ENCODE peak calls at places on chromosome 14, in seven cellular contexts. One of them, this sample, is unnamed.

GRCh38 chr14:51097287-51097686 is 2.4 kb upstream of the TRIM9 start:
- DNase-seq in fibroblast of villous mesenchyme: no peak
- DNase-seq in H9: no peak
- DNase-seq in endothelial cell: no peak
- DNase-seq in GM12865: no peak
- DNase-seq in T-helper 1 cell: no peak
- DNase-seq in natural killer cell treated with Interleukin-12 subunit alpha and Interleukin-12 subunit beta and Interleukin-15 and Interleukin-18, amount 100 ng/mL, for 72 hours: no peak
- DNase-seq in this sample: no peak

GRCh38 chr14:94748667-94749347 is 21.1 kb downstream of the GSC start:
- DNase-seq in fibroblast of villous mesenchyme: no peak
- DNase-seq in H9: peak
- DNase-seq in endothelial cell: peak
- DNase-seq in GM12865: peak
- DNase-seq in T-helper 1 cell: no peak
- DNase-seq in natural killer cell treated with Interleukin-12 subunit alpha and Interleukin-12 subunit beta and Interleukin-15 and Interleukin-18, amount 100 ng/mL, for 72 hours: no peak
- DNase-seq in this sample: no peak

GRCh38 chr14:105876158-105876557 is 349.8 kb downstream of the TMEM121 start:
- DNase-seq in fibroblast of villous mesenchyme: no peak
- DNase-seq in H9: no peak
- DNase-seq in endothelial cell: no peak
- DNase-seq in GM12865: no peak
- DNase-seq in T-helper 1 cell: no peak
- DNase-seq in natural killer cell treated with Interleukin-12 subunit alpha and Interleukin-12 subunit beta and Interleukin-15 and Interleukin-18, amount 100 ng/mL, for 72 hours: no peak
- DNase-seq in this sample: no peak

GRCh38 chr14:101823081-101823480 is 61.6 kb downstream of the PPP2R5C start:
- DNase-seq in fibroblast of villous mesenchyme: peak
- DNase-seq in H9: no peak
- DNase-seq in endothelial cell: no peak
- DNase-seq in GM12865: peak
- DNase-seq in T-helper 1 cell: no peak
- DNase-seq in natural killer cell treated with Interleukin-12 subunit alpha and Interleukin-12 subunit beta and Interleukin-15 and Interleukin-18, amount 100 ng/mL, for 72 hours: no peak
- DNase-seq in this sample: no peak

GRCh38 chr14:51507556-51508511 is 143.9 kb upstream of the FRMD6 start:
- DNase-seq in fibroblast of villous mesenchyme: peak
- DNase-seq in H9: no peak
- DNase-seq in endothelial cell: no peak
- DNase-seq in GM12865: no peak
- DNase-seq in T-helper 1 cell: no peak
- DNase-seq in natural killer cell treated with Interleukin-12 subunit alpha and Interleukin-12 subunit beta and Interleukin-15 and Interleukin-18, amount 100 ng/mL, for 72 hours: no peak
- DNase-seq in this sample: no peak

GRCh38 chr14:101965145-101965531 is 765 bp downstream of the DYNC1H1 start:
- DNase-seq in fibroblast of villous mesenchyme: peak
- DNase-seq in H9: peak
- DNase-seq in endothelial cell: peak
- DNase-seq in GM12865: peak
- DNase-seq in T-helper 1 cell: peak
- DNase-seq in natural killer cell treated with Interleukin-12 subunit alpha and Interleukin-12 subunit beta and Interleukin-15 and Interleukin-18, amount 100 ng/mL, for 72 hours: peak
- DNase-seq in this sample: no peak

GRCh38 chr14:61188196-61188595 is 92.9 kb downstream of the TMEM30B start:
- DNase-seq in fibroblast of villous mesenchyme: no peak
- DNase-seq in H9: peak
- DNase-seq in endothelial cell: no peak
- DNase-seq in GM12865: peak
- DNase-seq in T-helper 1 cell: no peak
- DNase-seq in natural killer cell treated with Interleukin-12 subunit alpha and Interleukin-12 subunit beta and Interleukin-15 and Interleukin-18, amount 100 ng/mL, for 72 hours: no peak
- DNase-seq in this sample: no peak

GRCh38 chr14:103310576-103311095 is 23.4 kb upstream of the EIF5 start:
- DNase-seq in fibroblast of villous mesenchyme: no peak
- DNase-seq in H9: no peak
- DNase-seq in endothelial cell: no peak
- DNase-seq in GM12865: no peak
- DNase-seq in T-helper 1 cell: no peak
- DNase-seq in natural killer cell treated with Interleukin-12 subunit alpha and Interleukin-12 subunit beta and Interleukin-15 and Interleukin-18, amount 100 ng/mL, for 72 hours: peak
- DNase-seq in this sample: peak

GRCh38 chr14:35158951-35159653 is 36.8 kb downstream of the PRORP start:
- DNase-seq in fibroblast of villous mesenchyme: peak
- DNase-seq in H9: no peak
- DNase-seq in endothelial cell: no peak
- DNase-seq in GM12865: no peak
- DNase-seq in T-helper 1 cell: no peak
- DNase-seq in natural killer cell treated with Interleukin-12 subunit alpha and Interleukin-12 subunit beta and Interleukin-15 and Interleukin-18, amount 100 ng/mL, for 72 hours: no peak
- DNase-seq in this sample: no peak

GRCh38 chr14:102249041-102249440 is 55.9 kb downstream of the MOK start:
- DNase-seq in fibroblast of villous mesenchyme: peak
- DNase-seq in H9: no peak
- DNase-seq in endothelial cell: no peak
- DNase-seq in GM12865: no peak
- DNase-seq in T-helper 1 cell: no peak
- DNase-seq in natural killer cell treated with Interleukin-12 subunit alpha and Interleukin-12 subunit beta and Interleukin-15 and Interleukin-18, amount 100 ng/mL, for 72 hours: no peak
- DNase-seq in this sample: no peak

GRCh38 chr14:21093769-21094681 is 4.4 kb downstream of the ZNF219 start:
- DNase-seq in fibroblast of villous mesenchyme: no peak
- DNase-seq in H9: peak
- DNase-seq in endothelial cell: no peak
- DNase-seq in GM12865: no peak
- DNase-seq in T-helper 1 cell: no peak
- DNase-seq in natural killer cell treated with Interleukin-12 subunit alpha and Interleukin-12 subunit beta and Interleukin-15 and Interleukin-18, amount 100 ng/mL, for 72 hours: no peak
- DNase-seq in this sample: no peak

GRCh38 chr14:65269732-65270131 is 142.8 kb upstream of the FUT8 start:
- DNase-seq in fibroblast of villous mesenchyme: no peak
- DNase-seq in H9: no peak
- DNase-seq in endothelial cell: no peak
- DNase-seq in GM12865: no peak
- DNase-seq in T-helper 1 cell: no peak
- DNase-seq in natural killer cell treated with Interleukin-12 subunit alpha and Interleukin-12 subunit beta and Interleukin-15 and Interleukin-18, amount 100 ng/mL, for 72 hours: no peak
- DNase-seq in this sample: no peak

GRCh38 chr14:52131640-52132320 is 62.9 kb upstream of the NID2 start:
- DNase-seq in fibroblast of villous mesenchyme: peak
- DNase-seq in H9: peak
- DNase-seq in endothelial cell: peak
- DNase-seq in GM12865: peak
- DNase-seq in T-helper 1 cell: no peak
- DNase-seq in natural killer cell treated with Interleukin-12 subunit alpha and Interleukin-12 subunit beta and Interleukin-15 and Interleukin-18, amount 100 ng/mL, for 72 hours: peak
- DNase-seq in this sample: peak

GRCh38 chr14:104979758-104980591 is 1.8 kb upstream of the AHNAK2 start:
- DNase-seq in fibroblast of villous mesenchyme: no peak
- DNase-seq in H9: peak
- DNase-seq in endothelial cell: no peak
- DNase-seq in GM12865: no peak
- DNase-seq in T-helper 1 cell: no peak
- DNase-seq in natural killer cell treated with Interleukin-12 subunit alpha and Interleukin-12 subunit beta and Interleukin-15 and Interleukin-18, amount 100 ng/mL, for 72 hours: peak
- DNase-seq in this sample: no peak

GRCh38 chr14:23567186-23568020 is at the start of gene AP1G2:
- DNase-seq in fibroblast of villous mesenchyme: peak
- DNase-seq in H9: peak
- DNase-seq in endothelial cell: peak
- DNase-seq in GM12865: peak
- DNase-seq in T-helper 1 cell: peak
- DNase-seq in natural killer cell treated with Interleukin-12 subunit alpha and Interleukin-12 subunit beta and Interleukin-15 and Interleukin-18, amount 100 ng/mL, for 72 hours: peak
- DNase-seq in this sample: peak

GRCh38 chr14:33477752-33478151 is 473.1 kb downstream of the EGLN3 start:
- DNase-seq in fibroblast of villous mesenchyme: no peak
- DNase-seq in H9: no peak
- DNase-seq in endothelial cell: no peak
- DNase-seq in GM12865: no peak
- DNase-seq in T-helper 1 cell: no peak
- DNase-seq in natural killer cell treated with Interleukin-12 subunit alpha and Interleukin-12 subunit beta and Interleukin-15 and Interleukin-18, amount 100 ng/mL, for 72 hours: no peak
- DNase-seq in this sample: no peak

GRCh38 chr14:35234007-35234406 is 58.2 kb upstream of the PSMA6 start:
- DNase-seq in fibroblast of villous mesenchyme: peak
- DNase-seq in H9: no peak
- DNase-seq in endothelial cell: no peak
- DNase-seq in GM12865: no peak
- DNase-seq in T-helper 1 cell: no peak
- DNase-seq in natural killer cell treated with Interleukin-12 subunit alpha and Interleukin-12 subunit beta and Interleukin-15 and Interleukin-18, amount 100 ng/mL, for 72 hours: no peak
- DNase-seq in this sample: no peak

GRCh38 chr14:59116984-59117415 is 71.5 kb upstream of the DAAM1 start:
- DNase-seq in fibroblast of villous mesenchyme: peak
- DNase-seq in H9: no peak
- DNase-seq in endothelial cell: no peak
- DNase-seq in GM12865: peak
- DNase-seq in T-helper 1 cell: no peak
- DNase-seq in natural killer cell treated with Interleukin-12 subunit alpha and Interleukin-12 subunit beta and Interleukin-15 and Interleukin-18, amount 100 ng/mL, for 72 hours: no peak
- DNase-seq in this sample: no peak

GRCh38 chr14:29627141-29627540 is 300.5 kb downstream of the PRKD1 start:
- DNase-seq in fibroblast of villous mesenchyme: no peak
- DNase-seq in H9: no peak
- DNase-seq in endothelial cell: no peak
- DNase-seq in GM12865: no peak
- DNase-seq in T-helper 1 cell: no peak
- DNase-seq in natural killer cell treated with Interleukin-12 subunit alpha and Interleukin-12 subunit beta and Interleukin-15 and Interleukin-18, amount 100 ng/mL, for 72 hours: no peak
- DNase-seq in this sample: no peak

GRCh38 chr14:77043984-77044485 is 15.5 kb upstream of the IRF2BPL start:
- DNase-seq in fibroblast of villous mesenchyme: no peak
- DNase-seq in H9: no peak
- DNase-seq in endothelial cell: no peak
- DNase-seq in GM12865: no peak
- DNase-seq in T-helper 1 cell: no peak
- DNase-seq in natural killer cell treated with Interleukin-12 subunit alpha and Interleukin-12 subunit beta and Interleukin-15 and Interleukin-18, amount 100 ng/mL, for 72 hours: no peak
- DNase-seq in this sample: no peak

GRCh38 chr14:73418227-73418626 is 40.1 kb downstream of the NUMB start:
- DNase-seq in fibroblast of villous mesenchyme: no peak
- DNase-seq in H9: no peak
- DNase-seq in endothelial cell: no peak
- DNase-seq in GM12865: no peak
- DNase-seq in T-helper 1 cell: no peak
- DNase-seq in natural killer cell treated with Interleukin-12 subunit alpha and Interleukin-12 subunit beta and Interleukin-15 and Interleukin-18, amount 100 ng/mL, for 72 hours: no peak
- DNase-seq in this sample: no peak

GRCh38 chr14:70812124-70812818 is 3.0 kb upstream of the MAP3K9 start:
- DNase-seq in fibroblast of villous mesenchyme: no peak
- DNase-seq in H9: no peak
- DNase-seq in endothelial cell: no peak
- DNase-seq in GM12865: no peak
- DNase-seq in T-helper 1 cell: no peak
- DNase-seq in natural killer cell treated with Interleukin-12 subunit alpha and Interleukin-12 subunit beta and Interleukin-15 and Interleukin-18, amount 100 ng/mL, for 72 hours: no peak
- DNase-seq in this sample: no peak

GRCh38 chr14:75147423-75148071 is 20.7 kb upstream of the NEK9 start:
- DNase-seq in fibroblast of villous mesenchyme: peak
- DNase-seq in H9: peak
- DNase-seq in endothelial cell: peak
- DNase-seq in GM12865: no peak
- DNase-seq in T-helper 1 cell: no peak
- DNase-seq in natural killer cell treated with Interleukin-12 subunit alpha and Interleukin-12 subunit beta and Interleukin-15 and Interleukin-18, amount 100 ng/mL, for 72 hours: peak
- DNase-seq in this sample: peak

GRCh38 chr14:68695871-68696665 is 96.8 kb downstream of the ZFP36L1 start:
- DNase-seq in fibroblast of villous mesenchyme: no peak
- DNase-seq in H9: no peak
- DNase-seq in endothelial cell: no peak
- DNase-seq in GM12865: no peak
- DNase-seq in T-helper 1 cell: no peak
- DNase-seq in natural killer cell treated with Interleukin-12 subunit alpha and Interleukin-12 subunit beta and Interleukin-15 and Interleukin-18, amount 100 ng/mL, for 72 hours: no peak
- DNase-seq in this sample: peak

GRCh38 chr14:103279129-103280025 is 54.7 kb upstream of the EIF5 start:
- DNase-seq in fibroblast of villous mesenchyme: no peak
- DNase-seq in H9: peak
- DNase-seq in endothelial cell: no peak
- DNase-seq in GM12865: no peak
- DNase-seq in T-helper 1 cell: no peak
- DNase-seq in natural killer cell treated with Interleukin-12 subunit alpha and Interleukin-12 subunit beta and Interleukin-15 and Interleukin-18, amount 100 ng/mL, for 72 hours: no peak
- DNase-seq in this sample: no peak

GRCh38 chr14:103194256-103195045 is 71.2 kb downstream of the TNFAIP2 start:
- DNase-seq in fibroblast of villous mesenchyme: peak
- DNase-seq in H9: no peak
- DNase-seq in endothelial cell: no peak
- DNase-seq in GM12865: no peak
- DNase-seq in T-helper 1 cell: no peak
- DNase-seq in natural killer cell treated with Interleukin-12 subunit alpha and Interleukin-12 subunit beta and Interleukin-15 and Interleukin-18, amount 100 ng/mL, for 72 hours: no peak
- DNase-seq in this sample: no peak

GRCh38 chr14:57921377-57921776 is 55.5 kb upstream of the SLC35F4 start:
- DNase-seq in fibroblast of villous mesenchyme: no peak
- DNase-seq in H9: no peak
- DNase-seq in endothelial cell: no peak
- DNase-seq in GM12865: no peak
- DNase-seq in T-helper 1 cell: no peak
- DNase-seq in natural killer cell treated with Interleukin-12 subunit alpha and Interleukin-12 subunit beta and Interleukin-15 and Interleukin-18, amount 100 ng/mL, for 72 hours: no peak
- DNase-seq in this sample: no peak

GRCh38 chr14:85917631-85918030 is 387.7 kb downstream of the FLRT2 start:
- DNase-seq in fibroblast of villous mesenchyme: no peak
- DNase-seq in H9: no peak
- DNase-seq in endothelial cell: no peak
- DNase-seq in GM12865: no peak
- DNase-seq in T-helper 1 cell: no peak
- DNase-seq in natural killer cell treated with Interleukin-12 subunit alpha and Interleukin-12 subunit beta and Interleukin-15 and Interleukin-18, amount 100 ng/mL, for 72 hours: no peak
- DNase-seq in this sample: no peak

GRCh38 chr14:100027771-100028490 is 37.3 kb upstream of the EVL start:
- DNase-seq in fibroblast of villous mesenchyme: no peak
- DNase-seq in H9: no peak
- DNase-seq in endothelial cell: no peak
- DNase-seq in GM12865: no peak
- DNase-seq in T-helper 1 cell: no peak
- DNase-seq in natural killer cell treated with Interleukin-12 subunit alpha and Interleukin-12 subunit beta and Interleukin-15 and Interleukin-18, amount 100 ng/mL, for 72 hours: no peak
- DNase-seq in this sample: no peak